ENCODE peak calls at places on chromosome 14, in five cellular contexts. I is IMR-90, F is testis, J is osteoblast, B is astrocyte of the spinal cord. H is an unnamed sample.

GRCh38 chr14:21723431-21724045 is 49.9 kb upstream of the OR4E1 start:
- DNase-seq in I (no peak), F (peak; percentile 67), J (peak; percentile 45), B (no peak), H (peak; percentile 7)

GRCh38 chr14:76502219-76502618 is 126.3 kb downstream of the ESRRB start:
- DNase-seq in I (no peak), F (no peak), J (no peak), B (no peak), H (no peak)

GRCh38 chr14:105908481-105908911 is 382.1 kb downstream of the TMEM121 start:
- DNase-seq in I (no peak), F (no peak), J (peak; percentile 51), B (no peak), H (no peak)

GRCh38 chr14:65164068-65164824 is 61.9 kb upstream of the MAX start:
- DNase-seq in I (peak; percentile 61), F (no peak), J (peak; percentile 73), B (peak; percentile 64), H (peak; percentile 44)

GRCh38 chr14:52058346-52058745 is 10.5 kb downstream of the NID2 start:
- DNase-seq in I (no peak), F (no peak), J (no peak), B (no peak), H (no peak)

GRCh38 chr14:66575939-66576338 is 68.0 kb downstream of the GPHN start:
- DNase-seq in I (no peak), F (no peak), J (no peak), B (no peak), H (no peak)

GRCh38 chr14:54597795-54598443 is 31.0 kb downstream of the SAMD4A start:
- DNase-seq in I (peak; percentile 70), F (no peak), J (no peak), B (peak; percentile 42), H (no peak)

GRCh38 chr14:103395245-103395644 is 10.0 kb downstream of the MARK3 start:
- DNase-seq in I (peak; percentile 32), F (no peak), J (no peak), B (no peak), H (no peak)

GRCh38 chr14:105528197-105528858 is 1.9 kb downstream of the TMEM121 start:
- DNase-seq in I (peak; percentile 62), F (peak; percentile 75), J (peak; percentile 100), B (peak; percentile 58), H (peak; percentile 97)

GRCh38 chr14:30521899-30522736 is 36.8 kb upstream of the G2E3 start:
- DNase-seq in I (peak; percentile 51), F (no peak), J (no peak), B (peak; percentile 60), H (peak; percentile 31)

GRCh38 chr14:24972844-24973243 is 77.1 kb downstream of the STXBP6 start:
- DNase-seq in I (no peak), F (no peak), J (no peak), B (no peak), H (no peak)

GRCh38 chr14:70700955-70701354 is 59.2 kb downstream of the TTC9 start:
- DNase-seq in I (no peak), F (no peak), J (no peak), B (no peak), H (no peak)

GRCh38 chr14:70140614-70141013 is 48.1 kb downstream of the SLC8A3 start:
- DNase-seq in I (no peak), F (no peak), J (no peak), B (no peak), H (peak; percentile 8)

GRCh38 chr14:24888532-24888931 is 161.4 kb downstream of the STXBP6 start:
- DNase-seq in I (no peak), F (no peak), J (no peak), B (no peak), H (no peak)

GRCh38 chr14:81632162-81632561 is 98.5 kb upstream of the SEL1L start:
- DNase-seq in I (no peak), F (no peak), J (no peak), B (no peak), H (no peak)

GRCh38 chr14:105147701-105148603 is 20.6 kb downstream of the JAG2 start:
- DNase-seq in I (no peak), F (no peak), J (peak; percentile 85), B (no peak), H (no peak)

GRCh38 chr14:73272393-73272792 is 35.1 kb downstream of the PAPLN start:
- DNase-seq in I (no peak), F (no peak), J (no peak), B (no peak), H (no peak)

GRCh38 chr14:92718659-92719058 is 29.8 kb downstream of the LGMN start:
- DNase-seq in I (peak; percentile 37), F (no peak), J (peak; percentile 98), B (no peak), H (no peak)

GRCh38 chr14:23294734-23295561 is 7.7 kb downstream of the PPP1R3E start:
- DNase-seq in I (peak; percentile 51), F (peak; percentile 58), J (no peak), B (peak; percentile 50), H (no peak)

GRCh38 chr14:100119251-100119650 is 40.2 kb downstream of the DEGS2 start:
- DNase-seq in I (no peak), F (no peak), J (peak; percentile 42), B (no peak), H (no peak)

GRCh38 chr14:22517117-22517720 is 71.8 kb downstream of the DAD1 start:
- DNase-seq in I (no peak), F (no peak), J (no peak), B (no peak), H (no peak)

GRCh38 chr14:75578099-75578785 is at the start of gene FLVCR2:
- DNase-seq in I (peak; percentile 49), F (peak; percentile 89), J (peak; percentile 88), B (peak; percentile 73), H (peak; percentile 79)

GRCh38 chr14:55160989-55161388 is 30.4 kb downstream of the DLGAP5 start:
- DNase-seq in I (peak; percentile 54), F (no peak), J (no peak), B (peak; percentile 64), H (peak; percentile 40)